ENCODE peak calls at places on chromosomes 3 and 15, in four cellular contexts. O is H7, I is left ventricle myocardium inferior, T is transverse colon. X is an unnamed sample.
A peak's percentile ranks its signal among the peaks of the same experiment; 100 is the strongest.

GRCh38 chr3:36812240-36812639 is 47.9 kb upstream of the DCLK3 start:
- DNase-seq in O (no peak), I (no peak), T (no peak), X (no peak)

GRCh38 chr15:80404719-80405553 is 754 bp downstream of the ARNT2 start:
- DNase-seq in O (peak; percentile 82), I (no peak), T (no peak), X (no peak)

GRCh38 chr15:100809151-100809550 is 70.5 kb upstream of the ALDH1A3 start:
- DNase-seq in O (no peak), I (no peak), T (no peak), X (no peak)

GRCh38 chr3:128112406-128112968 is 11.1 kb downstream of the RUVBL1 start:
- DNase-seq in O (no peak), I (no peak), T (no peak), X (no peak)

GRCh38 chr15:36468746-36469145 is 110.7 kb upstream of the CDIN1 start:
- DNase-seq in O (no peak), I (peak; percentile 15), T (no peak), X (no peak)

GRCh38 chr3:39126532-39127071 is 19.1 kb downstream of the TTC21A start:
- DNase-seq in O (peak; percentile 61), I (no peak), T (peak; percentile 56), X (peak; percentile 59)

GRCh38 chr3:88936837-88937236 is 170.6 kb upstream of the EPHA3 start:
- DNase-seq in O (no peak), I (no peak), T (no peak), X (no peak)

GRCh38 chr3:98109789-98110188 is 20.7 kb upstream of the OR5H1 start:
- DNase-seq in O (no peak), I (no peak), T (no peak), X (no peak)

GRCh38 chr3:119257654-119258410 is 17.2 kb upstream of the B4GALT4 start:
- DNase-seq in O (no peak), I (no peak), T (peak; percentile 62), X (no peak)

GRCh38 chr15:74783072-74783807 is 1.4 kb downstream of the CSK start:
- DNase-seq in O (peak; percentile 67), I (no peak), T (peak; percentile 59), X (peak; percentile 68)

GRCh38 chr3:179973931-179974361 is 62.8 kb downstream of the PEX5L start:
- DNase-seq in O (peak; percentile 7), I (no peak), T (no peak), X (peak; percentile 85)

GRCh38 chr3:54257114-54257513 is 134.8 kb downstream of the CACNA2D3 start:
- DNase-seq in O (no peak), I (no peak), T (no peak), X (no peak)

GRCh38 chr15:39154776-39155175 is 426.1 kb upstream of the THBS1 start:
- DNase-seq in O (no peak), I (no peak), T (no peak), X (no peak)

GRCh38 chr15:52677593-52677992 is 1.6 kb downstream of the ATOSA start:
- DNase-seq in O (no peak), I (no peak), T (no peak), X (no peak)

GRCh38 chr3:155232605-155233004 is 60.9 kb downstream of the STRIT1 start:
- DNase-seq in O (no peak), I (peak; percentile 59), T (peak; percentile 19), X (no peak)

GRCh38 chr3:193605876-193606275 is 12.9 kb downstream of the OPA1 start:
- DNase-seq in O (peak; percentile 55), I (no peak), T (peak; percentile 55), X (peak; percentile 64)

GRCh38 chr15:63509933-63510547 is 5.6 kb downstream of the USP3 start:
- DNase-seq in O (no peak), I (no peak), T (no peak), X (no peak)

GRCh38 chr15:50227076-50227475 is 38.5 kb downstream of the HDC start:
- DNase-seq in O (no peak), I (no peak), T (no peak), X (no peak)

GRCh38 chr15:89377042-89377841 is 42.6 kb upstream of the POLG start:
- DNase-seq in O (peak; percentile 66), I (no peak), T (no peak), X (no peak)

GRCh38 chr3:126083511-126083912 is 412 bp downstream of the SLC41A3 start:
- DNase-seq in O (peak; percentile 91), I (peak; percentile 46), T (peak; percentile 51), X (peak; percentile 69)

GRCh38 chr3:58154752-58155449 is 55.9 kb downstream of the DNASE1L3 start:
- DNase-seq in O (no peak), I (no peak), T (no peak), X (no peak)
- H3K36me3 ChIP-seq in O (peaks cover 52% of the 10 kb centered on the region), I (peaks cover 82% of the 10 kb centered on the region), T (peaks cover 48% of the 10 kb centered on the region), X (peaks cover 91% of the 10 kb centered on the region)

GRCh38 chr15:91887921-91888373 is 34.4 kb downstream of the SLCO3A1 start:
- DNase-seq in O (no peak), I (no peak), T (no peak), X (no peak)
- H3K36me3 ChIP-seq in O (no peaks in the 10 kb centered on the region), I (no peaks in the 10 kb centered on the region), T (no peaks in the 10 kb centered on the region), X (no peaks in the 10 kb centered on the region)

GRCh38 chr15:90808517-90808939 is 59.9 kb upstream of the FURIN start:
- DNase-seq in O (no peak), I (no peak), T (no peak), X (no peak)

GRCh38 chr15:90809536-90809935 is 58.9 kb upstream of the FURIN start:
- DNase-seq in O (no peak), I (no peak), T (no peak), X (no peak)

GRCh38 chr15:90807687-90808086 is 60.7 kb upstream of the FURIN start:
- DNase-seq in O (no peak), I (no peak), T (no peak), X (no peak)

GRCh38 chr15:90810354-90810753 is 58.0 kb upstream of the FURIN start:
- DNase-seq in O (no peak), I (no peak), T (no peak), X (no peak)

DNA sequence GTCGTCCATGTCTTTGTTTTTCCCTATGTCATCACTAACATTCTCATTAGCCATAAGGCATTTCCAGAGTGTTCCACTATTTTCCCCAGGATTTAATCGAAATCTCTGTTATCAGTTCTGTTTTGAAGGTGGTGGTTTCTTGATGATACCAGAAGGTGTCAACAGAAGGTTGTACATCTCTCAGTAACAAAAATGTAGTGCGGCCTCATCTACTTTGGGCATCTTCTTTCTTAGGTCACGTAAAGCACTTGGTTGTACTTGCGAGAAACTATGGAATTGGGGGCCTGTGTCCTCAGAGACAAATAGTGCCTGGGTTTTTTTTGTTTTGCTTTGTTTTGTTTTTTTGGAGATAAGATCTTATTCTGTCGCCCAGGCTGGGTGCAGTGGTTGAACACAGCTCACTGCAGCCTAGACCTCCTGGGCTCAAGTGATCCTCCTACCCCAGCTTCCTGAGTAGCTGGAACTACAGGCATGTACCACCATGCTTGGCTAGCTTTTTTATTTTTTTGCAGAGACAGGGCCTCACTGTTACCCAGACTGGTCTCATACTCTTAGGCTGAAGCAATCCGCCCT is 61.2 kb upstream of the FURIN start:
- DNase-seq in O (no peak), I (no peak), T (no peak), X (no peak)
- H3K36me3 ChIP-seq in O (peaks cover 16% of the 10 kb centered on the region), I (no peaks in the 10 kb centered on the region), T (no peaks in the 10 kb centered on the region), X (peaks cover 85% of the 10 kb centered on the region)

GRCh38 chr15:43492266-43492665 is 690 bp downstream of the TP53BP1 start:
- DNase-seq in O (peak; percentile 61), I (no peak), T (no peak), X (no peak)

GRCh38 chr15:43484455-43484854 is 8.5 kb downstream of the TP53BP1 start:
- DNase-seq in O (no peak), I (no peak), T (no peak), X (no peak)

GRCh38 chr15:43487271-43487895 is 5.6 kb downstream of the TP53BP1 start:
- DNase-seq in O (no peak), I (no peak), T (no peak), X (no peak)

GRCh38 chr15:43492673-43493601 is at the start of gene TP53BP1:
- DNase-seq in O (peak; percentile 93), I (peak; percentile 98), T (peak; percentile 98), X (peak; percentile 92)

DNA sequence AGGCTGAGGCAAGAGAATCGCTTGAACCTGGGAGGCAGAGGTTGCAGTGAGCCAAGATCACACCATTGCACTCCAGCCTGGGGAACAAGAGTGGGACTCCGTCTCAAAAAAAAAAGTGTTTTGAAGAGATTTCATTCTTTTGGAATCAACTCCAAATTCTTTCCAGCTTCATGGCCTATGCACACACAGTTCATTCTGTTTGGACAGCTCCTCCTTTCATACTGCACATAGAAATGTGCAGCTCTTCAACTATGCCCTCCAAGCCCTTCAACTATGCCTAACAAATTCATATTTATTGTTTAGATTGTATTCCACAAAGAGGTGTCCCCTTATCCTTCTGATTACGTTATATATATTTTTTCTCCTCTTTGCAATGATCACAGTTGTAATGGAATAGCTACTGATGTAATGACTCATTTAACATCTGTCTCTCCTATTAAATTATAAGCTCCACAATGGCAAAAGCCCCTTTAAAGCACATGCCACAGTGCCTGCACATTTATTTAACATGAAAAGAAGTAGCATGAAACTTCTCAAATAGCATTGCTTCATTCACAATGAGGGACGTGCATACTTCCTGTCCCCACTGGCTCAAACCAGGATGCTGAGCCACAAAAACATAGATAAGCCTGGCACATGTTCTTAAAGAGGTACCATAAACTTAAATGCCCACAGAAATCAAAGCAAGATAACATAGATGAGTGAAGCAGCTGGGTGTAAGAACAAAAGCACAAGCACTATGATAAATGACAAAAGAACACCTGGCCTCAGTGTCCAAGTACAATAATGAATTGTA is 4.0 kb downstream of the TP53BP1 start:
- DNase-seq in O (no peak), I (no peak), T (peak; percentile 11), X (no peak)
- H3K36me3 ChIP-seq in O (peaks cover 10% of the 10 kb centered on the region), I (peaks cover 41% of the 10 kb centered on the region), T (peaks cover 21% of the 10 kb centered on the region), X (peaks cover 35% of the 10 kb centered on the region)

GRCh38 chr3:33839283-33839682 is 40.9 kb downstream of the PDCD6IP start:
- DNase-seq in O (no peak), I (no peak), T (no peak), X (no peak)
- H3K36me3 ChIP-seq in O (no peaks in the 10 kb centered on the region), I (peaks cover 80% of the 10 kb centered on the region), T (peaks cover 18% of the 10 kb centered on the region), X (peaks cover 32% of the 10 kb centered on the region)